ENCODE peak calls at places on chromosomes 4 and X, in seven cellular contexts. Q is fibroblast of pulmonary artery, R is GM23338, Y is NB4, F is suprapubic skin, C is aorta, L is gastrocnemius medialis. X is an unnamed sample.

GRCh38 chr4:159252491-159252890 is 149.6 kb downstream of the RAPGEF2 start:
- DNase-seq in C (no peak), Q (peak), Y (no peak), F (no peak), R (no peak), L (no peak), X (no peak)

GRCh38 chr4:36165256-36166005 is 78.9 kb downstream of the ARAP2 start:
- DNase-seq in Q (peak), F (no peak), R (no peak), C (no peak), L (no peak), Y (no peak), X (no peak)

GRCh38 chrX:18833071-18833731 is 125.8 kb downstream of the PPEF1 start:
- DNase-seq in Q (peak), R (peak), Y (no peak), F (no peak), C (peak), L (peak), X (no peak)

GRCh38 chrX:136780738-136781137 is at the start of gene ARHGEF6:
- DNase-seq in C (no peak), Y (peak), F (no peak), Q (no peak), R (no peak), L (peak), X (no peak)

GRCh38 chr4:163492951-163493504 is 1.5 kb upstream of the TMA16 start:
- DNase-seq in F (no peak), C (no peak), Y (peak), Q (no peak), L (no peak), R (peak), X (no peak)

GRCh38 chrX:132489256-132490085 is 633 bp upstream of the MBNL3 start:
- DNase-seq in R (peak), F (peak), L (peak), Q (peak), Y (peak), C (peak), X (no peak)

GRCh38 chrX:72255445-72255844 is 16.6 kb upstream of the ERCC6L start:
- DNase-seq in Q (no peak), Y (no peak), F (no peak), R (peak), L (no peak), C (no peak), X (no peak)

GRCh38 chr4:184282251-184282713 is 64.6 kb upstream of the ENPP6 start:
- DNase-seq in F (no peak), R (peak), Y (no peak), C (no peak), L (no peak), Q (no peak), X (no peak)

GRCh38 chr4:158949094-158949493 is 153.8 kb upstream of the RAPGEF2 start:
- DNase-seq in R (no peak), Q (peak), F (no peak), Y (no peak), L (no peak), C (no peak), X (no peak)

GRCh38 chr4:174136013-174136412 is 147.5 kb downstream of the FBXO8 start:
- DNase-seq in C (no peak), Q (peak), F (no peak), L (no peak), R (peak), Y (no peak), X (no peak)

GRCh38 chr4:110106946-110107325 is 91.5 kb downstream of the ELOVL6 start:
- DNase-seq in Y (no peak), C (no peak), Q (peak), F (no peak), R (peak), L (no peak), X (peak)

GRCh38 chr4:187209921-187210613 is 486.4 kb upstream of the FAT1 start:
- DNase-seq in L (no peak), C (no peak), Y (no peak), F (no peak), R (no peak), Q (peak), X (no peak)

GRCh38 chrX:121169099-121170035 is 122.0 kb downstream of the GLUD2 start:
- DNase-seq in C (no peak), Q (no peak), L (no peak), Y (no peak), R (no peak), F (no peak), X (no peak)

GRCh38 chr4:23161787-23162186 is 469.1 kb downstream of the GBA3 start:
- DNase-seq in R (peak), Y (no peak), F (no peak), C (no peak), Q (no peak), L (no peak), X (no peak)

GRCh38 chrX:143854006-143854405 is 29.9 kb upstream of the UBE2NL start:
- DNase-seq in L (no peak), C (no peak), F (no peak), Q (peak), Y (peak), R (no peak), X (peak)

GRCh38 chr4:10161146-10161545 is 44.5 kb upstream of the WDR1 start:
- DNase-seq in Q (peak), R (no peak), C (no peak), L (no peak), F (no peak), Y (no peak), X (no peak)

GRCh38 chr4:178941975-178942374 is 1499.7 kb upstream of the AGA start:
- DNase-seq in Q (no peak), R (peak), Y (no peak), L (no peak), C (no peak), F (no peak), X (no peak)

GRCh38 chr4:2296621-2297601 is 35.0 kb upstream of the MXD4 start:
- DNase-seq in F (peak), L (no peak), Y (no peak), Q (no peak), R (no peak), C (no peak), X (no peak)

GRCh38 chr4:153427363-153428071 is 38.6 kb upstream of the TMEM131L start:
- DNase-seq in Q (peak), L (no peak), F (no peak), C (no peak), Y (no peak), R (no peak), X (no peak)

GRCh38 chr4:83010522-83011318 is at the start of gene LIN54:
- DNase-seq in F (peak), L (peak), C (peak), Q (peak), R (peak), Y (peak), X (peak)

GRCh38 chrX:109774136-109774535 is 41.1 kb upstream of the ACSL4 start:
- DNase-seq in R (no peak), F (no peak), Y (no peak), Q (peak), L (no peak), C (no peak), X (no peak)

GRCh38 chr4:159248383-159249178 is 145.7 kb downstream of the RAPGEF2 start:
- DNase-seq in F (no peak), Y (no peak), R (no peak), Q (peak), L (no peak), C (no peak), X (no peak)

GRCh38 chr4:37666625-37667071 is 19.5 kb downstream of the RELL1 start:
- DNase-seq in Y (peak), C (peak), L (peak), F (no peak), Q (peak), R (peak), X (peak)

GRCh38 chrX:72126539-72127140 is 5.1 kb downstream of the RTL5 start:
- DNase-seq in Q (peak), F (peak), R (peak), L (peak), C (peak), Y (peak), X (peak)

GRCh38 chrX:153770606-153771175 is 6.6 kb downstream of the PLXNB3 start:
- DNase-seq in C (peak), F (no peak), R (no peak), Q (no peak), L (no peak), Y (no peak), X (no peak)

GRCh38 chrX:53319614-53320542 is 38.5 kb upstream of the IQSEC2 start:
- DNase-seq in C (no peak), F (no peak), L (no peak), Y (peak), R (no peak), Q (no peak), X (no peak)

GRCh38 chr4:128455076-128455345 is 167.4 kb upstream of the PGRMC2 start:
- DNase-seq in Q (no peak), Y (no peak), R (no peak), L (no peak), C (no peak), F (no peak), X (no peak)

GRCh38 chr4:176123710-176124407 is 58.2 kb downstream of the WDR17 start:
- DNase-seq in C (no peak), Y (peak), L (no peak), F (no peak), Q (peak), R (peak), X (no peak)

GRCh38 chrX:115229337-115229991 is 4.4 kb downstream of the LRCH2 start:
- DNase-seq in R (no peak), Q (no peak), F (no peak), L (no peak), C (no peak), Y (no peak), X (no peak)

GRCh38 chr4:127783971-127784519 is 1.9 kb downstream of the HSPA4L start:
- DNase-seq in R (no peak), Y (no peak), C (no peak), L (no peak), Q (no peak), F (no peak), X (no peak)

GRCh38 chrX:11451133-11451532 is 157.9 kb downstream of the AMELX start:
- DNase-seq in L (no peak), F (no peak), R (no peak), C (no peak), Q (no peak), Y (no peak), X (no peak)

GRCh38 chrX:53093177-53093655 is 726 bp upstream of the KANTR start:
- DNase-seq in Q (peak), R (peak), Y (peak), F (peak), L (peak), C (peak), X (no peak)

GRCh38 chr4:153451931-153452660 is 14.1 kb upstream of the TMEM131L start:
- DNase-seq in Y (peak), L (no peak), Q (no peak), R (peak), F (no peak), C (no peak), X (no peak)

GRCh38 chrX:7117587-7117986 is 29.9 kb upstream of the STS start:
- DNase-seq in L (no peak), R (peak), C (no peak), F (no peak), Y (no peak), Q (no peak), X (no peak)

GRCh38 chrX:9342581-9343051 is 122.2 kb upstream of the TBL1X start:
- DNase-seq in Y (peak), Q (peak), C (peak), L (peak), F (peak), R (peak), X (no peak)

GRCh38 chrX:72381439-72382198 is 75.9 kb upstream of the CITED1 start:
- DNase-seq in C (no peak), F (no peak), Y (no peak), R (no peak), L (no peak), Q (peak), X (no peak)

GRCh38 chr4:185758807-185759206 is 53.2 kb downstream of the SORBS2 start:
- DNase-seq in L (no peak), Q (no peak), Y (no peak), F (no peak), C (no peak), R (no peak), X (no peak)

GRCh38 chr4:153188966-153189801 is 15.1 kb upstream of the TRIM2 start:
- DNase-seq in R (no peak), C (no peak), F (no peak), Y (no peak), L (no peak), Q (peak), X (peak)

DNA sequence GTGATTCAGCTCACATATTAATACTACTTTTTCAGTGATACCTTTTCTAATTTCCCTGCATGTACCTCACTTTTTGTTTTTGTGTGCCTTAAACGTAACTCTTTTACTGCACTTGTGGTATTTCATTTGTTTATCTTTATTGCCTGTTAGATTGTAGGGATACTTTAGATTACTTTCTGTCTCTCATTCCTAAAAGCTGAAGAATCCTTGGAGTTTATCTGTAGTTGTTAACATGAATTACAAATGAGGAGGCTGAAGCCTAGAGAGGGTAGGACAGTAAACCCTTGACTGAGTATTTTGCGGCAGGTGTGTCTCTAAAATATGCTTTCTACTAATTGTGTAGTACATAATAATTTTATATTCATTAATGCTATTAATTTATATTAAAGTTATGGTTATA is 34.9 kb downstream of the BMP2K start:
- DNase-seq in C (no peak), Y (no peak), L (no peak), F (no peak), R (no peak), Q (no peak), X (no peak)
- H3K4me3 ChIP-seq in C (no peak), Y (no peak), L (no peak), F (no peak), R (no peak), Q (no peak), X (no peak)

GRCh38 chr4:142565771-142566170 is 280.3 kb downstream of the INPP4B start:
- DNase-seq in L (no peak), Y (no peak), C (no peak), F (no peak), Q (no peak), R (no peak), X (no peak)

GRCh38 chr4:142567199-142567598 is 278.9 kb downstream of the INPP4B start:
- DNase-seq in F (no peak), R (peak), Q (no peak), L (no peak), C (no peak), Y (no peak), X (no peak)

GRCh38 chr4:142566780-142567179 is 279.3 kb downstream of the INPP4B start:
- DNase-seq in C (no peak), R (no peak), Y (no peak), Q (no peak), F (no peak), L (no peak), X (no peak)

GRCh38 chr4:142566243-142566642 is 279.9 kb downstream of the INPP4B start:
- DNase-seq in L (no peak), C (no peak), Y (no peak), R (no peak), F (no peak), Q (no peak), X (no peak)

GRCh38 chr4:142567620-142568451 is 278.3 kb downstream of the INPP4B start:
- DNase-seq in F (no peak), L (no peak), R (peak), Y (no peak), Q (peak), C (no peak), X (no peak)
- H3K4me3 ChIP-seq in F (no peak), L (no peak), R (no peak), Y (no peak), Q (no peak), C (peak), X (no peak)

GRCh38 chr4:7526929-7527535 is 92.3 kb upstream of the PSAPL1 start:
- DNase-seq in Y (no peak), R (no peak), F (no peak), C (no peak), L (no peak), Q (no peak), X (no peak)
- H3K4me3 ChIP-seq in Y (no peak), R (no peak), F (no peak), C (no peak), L (no peak), Q (no peak), X (no peak)

DNA sequence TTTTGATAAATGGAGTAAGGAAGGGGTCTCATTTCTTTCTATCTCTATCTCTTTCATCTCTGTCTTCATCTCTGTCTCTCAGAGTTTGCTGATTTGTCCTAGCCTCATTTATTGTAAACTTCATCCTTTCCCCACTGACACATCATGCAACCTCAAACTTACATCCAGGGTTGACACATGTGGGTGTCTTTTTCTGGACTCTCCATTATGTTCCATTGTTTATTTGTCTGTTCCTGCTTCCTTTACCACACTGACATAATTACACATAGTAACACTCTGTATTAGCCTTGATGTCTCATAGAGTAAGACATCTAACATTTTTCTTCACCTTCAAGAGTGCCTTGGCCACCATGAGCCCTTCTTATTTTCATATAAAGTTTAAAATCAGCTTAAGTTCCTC is 8.1 kb upstream of the SRD5A3 start:
- DNase-seq in Y (no peak), C (no peak), R (no peak), F (no peak), Q (no peak), L (no peak), X (no peak)
- H3K4me3 ChIP-seq in Y (no peak), C (no peak), R (no peak), F (no peak), Q (no peak), L (no peak), X (no peak)

DNA sequence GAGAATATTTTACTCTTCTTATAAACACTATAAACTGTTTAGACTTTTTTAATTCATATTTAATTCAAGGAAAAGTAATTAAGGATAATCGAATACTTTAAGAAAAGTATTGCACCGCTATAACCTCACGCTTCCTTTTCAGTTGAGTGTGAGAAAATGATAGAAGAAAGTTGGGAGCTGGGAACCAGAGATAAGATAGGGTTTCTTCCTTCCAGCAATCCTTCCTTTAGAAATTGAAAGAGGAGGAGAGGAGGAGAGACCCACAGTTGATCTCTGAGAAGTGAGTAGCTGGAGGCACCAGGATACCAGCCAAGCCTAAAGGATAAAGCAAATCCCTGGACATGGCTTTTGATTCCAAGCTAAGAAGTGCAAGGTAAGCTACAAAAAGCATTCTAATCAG is 242.3 kb upstream of the NOCT start:
- DNase-seq in C (no peak), F (no peak), L (no peak), R (no peak), Q (no peak), Y (no peak), X (no peak)
- H3K4me3 ChIP-seq in C (no peak), F (no peak), L (no peak), R (no peak), Q (no peak), Y (no peak), X (no peak)

DNA sequence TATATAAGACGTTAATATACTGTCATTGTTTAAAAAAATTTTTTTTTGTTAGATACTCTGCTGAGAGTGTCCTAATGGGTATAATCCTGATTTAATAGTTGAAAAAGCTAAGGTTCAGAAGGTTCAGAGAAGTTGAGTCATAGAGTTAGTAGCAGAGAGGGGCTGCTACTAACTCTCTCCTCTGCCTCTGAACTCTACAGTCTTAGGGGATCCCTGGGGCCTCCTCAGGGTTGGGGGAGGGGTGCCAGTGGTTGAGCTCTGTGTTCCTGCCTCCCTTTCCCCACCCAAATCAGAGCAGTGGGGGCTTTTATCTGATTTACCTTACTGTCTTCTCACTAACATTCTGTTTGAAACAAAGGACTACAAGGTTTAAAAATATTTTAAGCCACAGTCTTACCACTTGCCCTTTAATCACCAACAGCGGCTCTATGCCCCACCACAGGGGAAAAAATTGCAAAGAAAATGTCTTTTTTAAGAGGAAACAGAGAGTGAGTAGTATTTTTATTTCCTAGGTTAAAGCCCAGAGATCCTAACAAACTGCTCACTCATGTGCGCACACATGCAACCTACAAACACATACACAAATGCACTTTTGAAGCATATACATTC is 102.2 kb upstream of the ATP6AP2 start:
- DNase-seq in C (no peak), Y (no peak), L (no peak), R (no peak), Q (no peak), F (no peak), X (no peak)
- H3K4me3 ChIP-seq in C (no peak), Y (no peak), L (no peak), R (no peak), Q (no peak), F (no peak), X (no peak)

DNA sequence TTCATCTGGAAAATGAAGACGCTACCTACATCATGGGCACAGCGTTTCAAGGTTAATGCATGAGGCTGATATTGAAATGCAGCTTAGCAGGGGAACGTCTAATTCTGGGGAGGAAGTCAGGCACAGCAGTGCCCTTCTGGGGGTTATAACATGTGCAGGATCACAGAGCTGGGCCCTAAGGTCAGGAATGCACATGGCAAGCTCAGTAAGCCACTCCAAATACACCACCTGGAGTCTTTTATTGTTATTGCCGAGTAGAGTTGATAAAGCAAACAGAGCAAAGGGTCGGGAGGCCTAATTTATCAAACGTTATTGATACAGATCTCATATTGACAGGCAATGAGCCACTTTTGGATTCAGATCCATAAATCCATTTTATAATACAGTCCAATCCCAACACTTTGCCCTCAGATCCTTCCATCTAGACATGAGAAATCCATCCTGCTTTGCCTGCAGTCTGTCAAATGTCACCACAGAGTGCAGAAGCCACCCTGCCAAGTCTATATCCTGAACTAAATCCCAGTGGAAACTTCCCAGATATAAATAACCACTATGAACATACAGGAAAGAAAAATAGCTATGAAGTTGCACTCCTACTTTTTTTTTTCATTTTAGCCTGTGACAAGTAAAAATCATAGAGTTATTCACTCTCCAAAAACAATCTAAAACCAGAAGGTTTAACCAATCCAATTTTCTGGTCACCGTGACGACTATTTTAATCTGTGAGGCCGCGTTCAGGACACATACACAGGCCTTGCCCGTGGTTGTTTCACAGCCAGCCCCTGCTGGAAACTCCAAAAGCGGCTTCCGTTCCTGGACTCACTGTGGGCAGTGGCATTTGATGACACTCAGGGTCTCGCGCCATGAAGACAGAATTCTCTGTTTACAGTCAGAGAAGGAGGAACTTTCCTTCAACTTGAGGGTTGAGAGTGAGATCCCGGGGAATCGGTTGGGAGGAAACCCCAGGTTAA is 335.4 kb downstream of the DHX15 start:
- DNase-seq in Y (no peak), Q (no peak), R (no peak), F (no peak), C (peak), L (peak), X (no peak)
- H3K4me3 ChIP-seq in Y (no peak), Q (no peak), R (no peak), F (no peak), C (peak), L (peak), X (no peak)